ENCODE peak calls at places on chromosomes 11 and 22, in four cellular contexts. Q, E, F and Z are unnamed samples.

GRCh38 chr11:553083-553948 is 7.2 kb downstream of the LMNTD2 start:
- DNase-seq in Q (no peak), E (no peak), F (no peak), Z (no peak)

GRCh38 chr11:76744186-76745058 is 38.7 kb upstream of the TSKU start:
- DNase-seq in Q (no peak), F (no peak), E (peak), Z (no peak)

GRCh38 chr11:235180-235997 is 753 bp downstream of the SIRT3 start:
- DNase-seq in Q (no peak), E (peak), F (no peak), Z (no peak)

GRCh38 chr22:49291169-49291568 is 536.5 kb downstream of the BRD1 start:
- DNase-seq in F (no peak), Q (no peak), E (no peak), Z (no peak)

GRCh38 chr11:47212938-47213337 is 1.8 kb upstream of the DDB2 start:
- DNase-seq in F (no peak), E (no peak), Q (no peak), Z (no peak)

GRCh38 chr22:40487663-40488249 is 117.4 kb downstream of the SGSM3 start:
- DNase-seq in F (peak), Q (no peak), E (peak), Z (peak)

GRCh38 chr11:98107736-98108135 is 913.0 kb upstream of the CNTN5 start:
- DNase-seq in Q (no peak), E (no peak), F (no peak), Z (no peak)

GRCh38 chr11:104254347-104254746 is 90.4 kb upstream of the PDGFD start:
- DNase-seq in Q (no peak), E (no peak), F (peak), Z (no peak)

GRCh38 chr11:16611395-16612233 is 126.8 kb upstream of the C11orf58 start:
- DNase-seq in E (no peak), Q (no peak), F (peak), Z (no peak)

GRCh38 chr11:114284021-114284420 is 12.2 kb upstream of the NNMT start:
- DNase-seq in E (no peak), Q (no peak), F (no peak), Z (no peak)

GRCh38 chr11:118519549-118519948 is 7.7 kb upstream of the TTC36 start:
- DNase-seq in Q (no peak), E (no peak), F (no peak), Z (no peak)

GRCh38 chr11:73990727-73991126 is 8.1 kb upstream of the UCP2 start:
- DNase-seq in Q (no peak), E (no peak), F (no peak), Z (no peak)

GRCh38 chr11:64303109-64304031 is 2.0 kb upstream of the ESRRA start:
- DNase-seq in E (no peak), Q (no peak), F (no peak), Z (no peak)

GRCh38 chr11:106133529-106133928 is 56.1 kb downstream of the AASDHPPT start:
- DNase-seq in F (peak), E (no peak), Q (no peak), Z (no peak)

GRCh38 chr22:36258750-36259619 is 6.1 kb downstream of the APOL1 start:
- DNase-seq in F (peak), E (peak), Q (no peak), Z (no peak)

GRCh38 chr22:41799486-41800347 is 762 bp upstream of the CCDC134 start:
- DNase-seq in Q (no peak), E (no peak), F (peak), Z (no peak)

GRCh38 chr11:109869536-109869935 is 223.7 kb upstream of the ZC3H12C start:
- DNase-seq in E (no peak), F (no peak), Q (no peak), Z (no peak)

GRCh38 chr11:57639321-57640067 is 10.2 kb downstream of the YPEL4 start:
- DNase-seq in E (peak), Q (no peak), F (no peak), Z (peak)

GRCh38 chr22:24247564-24248344 is 2.9 kb upstream of the GGT5 start:
- DNase-seq in Q (no peak), F (peak), E (peak), Z (peak)

GRCh38 chr22:38490915-38491314 is 15.2 kb downstream of the DDX17 start:
- DNase-seq in Q (no peak), E (peak), F (no peak), Z (peak)

GRCh38 chr11:110158317-110159200 is 65.4 kb downstream of the ZC3H12C start:
- DNase-seq in E (no peak), Q (no peak), F (no peak), Z (no peak)

GRCh38 chr22:21443735-21444421 is 23.3 kb upstream of the TMEM191C start:
- DNase-seq in Q (no peak), E (no peak), F (no peak), Z (no peak)

GRCh38 chr11:128886401-128887119 is 4.6 kb upstream of the KCNJ5 start:
- DNase-seq in F (no peak), E (no peak), Q (no peak), Z (peak)

GRCh38 chr11:122741613-122742012 is 86.1 kb downstream of the UBASH3B start:
- DNase-seq in F (no peak), E (peak), Q (no peak), Z (no peak)

GRCh38 chr11:79236541-79236971 is 204.3 kb downstream of the TENM4 start:
- DNase-seq in F (no peak), E (peak), Q (no peak), Z (no peak)

GRCh38 chr11:93831343-93832082 is 18.9 kb downstream of the VSTM5 start:
- DNase-seq in Q (no peak), F (no peak), E (no peak), Z (no peak)

GRCh38 chr11:112273066-112273465 is 12.4 kb upstream of the PLET1 start:
- DNase-seq in Q (no peak), F (no peak), E (no peak), Z (no peak)

DNA sequence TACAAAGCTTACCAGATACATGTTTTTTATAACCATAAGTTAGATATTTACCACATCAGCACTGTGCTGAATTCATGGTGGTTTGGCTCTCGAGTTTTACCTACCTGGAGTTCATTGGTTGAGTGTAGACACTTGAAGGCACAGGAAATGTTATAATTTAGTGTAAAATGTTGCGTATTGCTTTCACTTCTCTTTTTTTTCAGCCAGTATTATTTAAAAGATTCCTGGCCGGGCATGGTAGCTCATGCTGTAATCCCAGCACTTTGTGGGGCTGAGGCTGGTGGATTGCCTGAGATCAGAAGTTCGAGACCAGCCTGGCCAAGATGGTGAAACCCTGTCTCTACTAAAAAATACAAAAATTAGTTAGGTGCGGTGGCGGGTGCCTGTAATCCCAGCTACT is 53.0 kb upstream of the GRK2 start:
- DNase-seq in E (no peak), Q (peak), F (no peak), Z (no peak)
- TF ChIP-seq RCOR1 in E (no peak), Q (no peak), F (no peak), Z (no peak)

GRCh38 chr11:127059286-127060200 is 59.0 kb upstream of the KIRREL3 start:
- DNase-seq in F (no peak), Q (no peak), E (no peak), Z (no peak)
- TF ChIP-seq RAD21 in F (no peak), Q (no peak), E (no peak), Z (no peak)

DNA sequence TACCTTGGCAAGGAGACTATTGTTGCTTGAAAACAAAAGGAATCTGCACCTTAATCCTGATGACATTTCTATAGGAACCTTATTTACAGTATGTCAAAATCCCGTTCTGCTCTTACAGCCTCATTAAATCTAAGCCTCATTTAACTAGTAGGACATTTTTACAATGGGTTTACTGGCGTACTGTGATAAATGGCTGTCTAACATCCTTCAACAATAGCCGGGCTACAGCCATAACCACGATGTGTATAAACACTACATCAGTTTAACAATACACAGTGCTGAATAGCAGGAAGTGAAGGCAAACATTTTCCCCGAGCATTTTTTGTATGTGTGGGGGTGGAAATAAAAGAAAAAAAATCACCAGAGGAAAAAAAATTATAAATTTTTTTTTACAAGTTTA is 131.2 kb downstream of the ARL14EP start:
- DNase-seq in E (no peak), Q (no peak), F (no peak), Z (no peak)
- TF ChIP-seq RCOR1 in E (no peak), Q (no peak), F (no peak), Z (no peak)

GRCh38 chr11:68003846-68004550 is at the start of gene UNC93B1:
- DNase-seq in Q (peak), F (peak), E (peak), Z (no peak)

GRCh38 chr11:67999704-68000103 is 4.2 kb downstream of the UNC93B1 start:
- DNase-seq in Q (no peak), E (no peak), F (no peak), Z (no peak)

GRCh38 chr11:68002575-68002942 is 1.3 kb downstream of the UNC93B1 start:
- DNase-seq in E (no peak), Q (no peak), F (no peak), Z (no peak)

GRCh38 chr11:68004551-68005335 is 846 bp upstream of the UNC93B1 start:
- DNase-seq in F (no peak), Q (no peak), E (no peak), Z (no peak)

DNA sequence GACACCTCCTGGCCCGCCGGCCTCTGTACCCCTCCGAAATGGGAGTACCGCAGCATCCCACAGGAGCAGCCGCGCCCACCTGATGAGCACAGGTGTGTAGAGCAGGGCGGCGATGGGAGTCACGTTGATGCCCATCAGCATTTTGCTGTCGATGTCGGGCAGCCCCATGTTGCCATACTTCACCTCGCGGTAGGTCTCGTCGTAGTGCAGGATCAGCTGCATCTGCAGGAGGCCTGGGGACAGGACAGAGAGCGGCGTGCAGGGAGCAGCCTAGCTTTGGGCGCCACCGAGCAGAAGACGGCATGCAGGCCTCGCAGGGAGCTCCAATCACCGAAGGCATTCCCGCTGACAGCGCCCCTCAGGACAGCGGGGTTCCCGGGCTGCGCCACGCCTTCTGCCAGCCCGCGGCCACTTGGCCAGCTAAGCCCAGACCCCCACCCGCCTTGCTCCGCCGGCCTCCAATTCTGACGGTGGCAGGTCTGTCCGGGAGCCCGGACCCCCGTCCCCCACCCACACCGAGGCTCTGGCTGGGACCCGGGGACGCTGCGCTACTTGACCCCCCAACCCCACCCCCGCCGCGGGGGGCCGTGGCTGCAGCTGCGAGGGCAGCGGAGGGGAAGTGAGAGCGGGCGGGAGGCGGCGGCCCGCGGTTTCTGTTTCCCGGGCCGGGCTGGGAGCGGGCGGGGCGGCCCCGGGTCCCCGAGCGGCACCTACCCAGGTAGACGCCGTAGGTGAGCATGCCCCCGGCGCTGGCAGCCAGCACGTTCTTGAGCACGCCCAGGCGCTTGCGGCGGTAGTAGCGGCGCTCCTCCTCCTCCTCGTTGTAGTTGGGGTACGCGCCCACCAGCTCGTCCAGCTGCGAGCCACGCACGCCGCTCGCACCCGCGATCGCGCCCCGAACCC is 703 bp downstream of the UNC93B1 start:
- DNase-seq in E (no peak), F (peak), Q (no peak), Z (no peak)
- TF ChIP-seq RAD21 in E (no peak), F (no peak), Q (no peak), Z (no peak)